ENCODE peak calls at places on chromosomes 2 and 18, in six cellular contexts. V is AG08395; O is psoas muscle; H is stimulated activated effector memory CD8-positive, alpha-beta T cell treated with anti-CD3 and anti-CD28 coated beads, Interleukin-12 subunit alpha, Interleukin-12 subunit beta, amount 100 ng/mL, for 72 hours; A is lower leg skin; I is fibroblast of the conjunctiva. G is an unnamed sample.

GRCh38 chr2:2507471-2507997 is 176.5 kb upstream of the MYT1L start:
- DNase-seq in A (peak), O (no peak), I (no peak), V (no peak), H (no peak), G (no peak)

GRCh38 chr2:224293976-224294375 is 107.9 kb downstream of the FAM124B start:
- DNase-seq in V (no peak), A (no peak), I (no peak), O (no peak), H (no peak), G (no peak)

GRCh38 chr2:159895258-159896209 is 97.5 kb upstream of the CD302 start:
- DNase-seq in O (no peak), I (no peak), V (no peak), A (no peak), H (no peak), G (no peak)

GRCh38 chr2:29487967-29488550 is 372.8 kb downstream of the CLIP4 start:
- DNase-seq in A (no peak), I (peak), O (no peak), H (no peak), V (no peak), G (no peak)

GRCh38 chr2:173079968-173080860 is 4.6 kb downstream of the MAP3K20 start:
- DNase-seq in A (no peak), H (no peak), V (peak), I (peak), O (no peak), G (no peak)

GRCh38 chr2:100247256-100248043 is 74.9 kb downstream of the LONRF2 start:
- DNase-seq in A (peak), O (no peak), V (no peak), H (no peak), I (no peak), G (no peak)

GRCh38 chr2:29014331-29014730 is 33.2 kb downstream of the TOGARAM2 start:
- DNase-seq in I (no peak), O (no peak), A (no peak), V (no peak), H (no peak), G (no peak)

GRCh38 chr2:65778126-65778525 is 345.7 kb upstream of the SPRED2 start:
- DNase-seq in H (no peak), O (no peak), V (no peak), A (no peak), I (no peak), G (no peak)

GRCh38 chr18:63178526-63178880 is 141.1 kb downstream of the BCL2 start:
- DNase-seq in H (no peak), V (no peak), O (peak), I (peak), A (peak), G (no peak)

GRCh38 chr2:48316753-48317750 is 212.9 kb upstream of the STON1 start:
- DNase-seq in V (no peak), A (no peak), O (no peak), H (no peak), I (no peak), G (no peak)

GRCh38 chr2:72991980-72992733 is 74.8 kb downstream of the EMX1 start:
- DNase-seq in O (no peak), V (no peak), H (no peak), I (no peak), A (peak), G (peak)

GRCh38 chr2:240390091-240391073 is 45.1 kb upstream of the GPC1 start:
- DNase-seq in H (no peak), V (no peak), I (no peak), O (peak), A (peak), G (no peak)

GRCh38 chr2:200363279-200363678 is 56.8 kb downstream of the SPATS2L start:
- DNase-seq in O (no peak), H (no peak), I (no peak), A (no peak), V (no peak), G (no peak)

GRCh38 chr2:180990337-180990736 is 9.9 kb downstream of the UBE2E3 start:
- DNase-seq in I (no peak), H (no peak), A (no peak), O (no peak), V (no peak), G (no peak)

GRCh38 chr2:140585016-140585415 is 1545.8 kb downstream of the LRP1B start:
- DNase-seq in I (no peak), H (no peak), A (no peak), V (no peak), O (no peak), G (no peak)